ENCODE peak calls at places on chromosomes 13 and 19, in four cellular contexts. F is testis, G is neural progenitor cell, C is left lung. X is an unnamed sample.

GRCh38 chr19:40933025-40933424 is 51.0 kb upstream of the CYP2A7 start:
- DNase-seq in C (no peak), G (peak; percentile 35), F (no peak), X (no peak)

GRCh38 chr13:30870049-30870884 is 35.8 kb upstream of the MEDAG start:
- DNase-seq in C (peak; percentile 64), F (peak; percentile 65), G (peak; percentile 11), X (no peak)

GRCh38 chr19:6891761-6892385 is 4.5 kb downstream of the ADGRE1 start:
- DNase-seq in F (no peak), C (no peak), G (no peak), X (no peak)

GRCh38 chr13:107778094-107778493 is 437.2 kb downstream of the LIG4 start:
- DNase-seq in G (peak; percentile 35), F (no peak), C (no peak), X (no peak)

GRCh38 chr19:51366999-51367564 is 894 bp upstream of the ETFB start:
- DNase-seq in F (peak; percentile 21), C (peak; percentile 66), G (no peak), X (peak; percentile 57)

GRCh38 chr19:2171349-2172145 is 7.8 kb downstream of the DOT1L start:
- DNase-seq in F (peak; percentile 55), C (no peak), G (peak; percentile 45), X (no peak)

GRCh38 chr13:50485979-50486935 is 357.2 kb downstream of the DLEU7 start:
- DNase-seq in F (no peak), G (no peak), C (no peak), X (no peak)

GRCh38 chr13:51394724-51395123 is 55.2 kb downstream of the SERPINE3 start:
- DNase-seq in F (no peak), G (no peak), C (no peak), X (no peak)

GRCh38 chr13:47437411-47437810 is 540.6 kb upstream of the HTR2A start:
- DNase-seq in C (no peak), F (no peak), G (no peak), X (no peak)

GRCh38 chr19:53982056-53982455 is 9.4 kb upstream of the CACNG6 start:
- DNase-seq in F (no peak), C (no peak), G (peak; percentile 65), X (no peak)

GRCh38 chr13:27975579-27976361 is 6.7 kb upstream of the CDX2 start:
- DNase-seq in G (peak; percentile 50), C (no peak), F (no peak), X (no peak)

GRCh38 chr19:8352134-8352827 is 9.2 kb upstream of the KANK3 start:
- DNase-seq in C (no peak), F (no peak), G (peak; percentile 50), X (no peak)

GRCh38 chr19:54114340-54114826 is 1.1 kb downstream of the TFPT start:
- DNase-seq in F (peak; percentile 42), G (peak; percentile 29), C (peak; percentile 69), X (no peak)

GRCh38 chr19:18900700-18901502 is 4.9 kb upstream of the CERS1 start:
- DNase-seq in G (no peak), F (no peak), C (no peak), X (no peak)
- H3K4me3 ChIP-seq in G (no peak overlapping the region), F (no peak overlapping the region), C (no peak overlapping the region), X (no peak overlapping the region)

GRCh38 chr19:30349131-30349730 is 23.0 kb upstream of the ZNF536 start:
- DNase-seq in F (no peak), G (no peak), C (no peak), X (no peak)
- H3K27ac ChIP-seq in F (no peak overlapping the region), G (no peak overlapping the region), C (no peak overlapping the region), X (no peak overlapping the region)

GRCh38 chr19:39517432-39517831 is 2.5 kb downstream of the SELENOV start:
- DNase-seq in G (no peak), F (no peak), C (no peak), X (no peak)

GRCh38 chr19:39514840-39515550 is at the start of gene SELENOV:
- DNase-seq in C (no peak), F (no peak), G (peak; percentile 87), X (no peak)

GRCh38 chr19:39516270-39516669 is 1.3 kb downstream of the SELENOV start:
- DNase-seq in G (no peak), F (no peak), C (no peak), X (no peak)

GRCh38 chr19:39512964-39513363 is 2.0 kb upstream of the SELENOV start:
- DNase-seq in G (no peak), C (no peak), F (no peak), X (no peak)

DNA sequence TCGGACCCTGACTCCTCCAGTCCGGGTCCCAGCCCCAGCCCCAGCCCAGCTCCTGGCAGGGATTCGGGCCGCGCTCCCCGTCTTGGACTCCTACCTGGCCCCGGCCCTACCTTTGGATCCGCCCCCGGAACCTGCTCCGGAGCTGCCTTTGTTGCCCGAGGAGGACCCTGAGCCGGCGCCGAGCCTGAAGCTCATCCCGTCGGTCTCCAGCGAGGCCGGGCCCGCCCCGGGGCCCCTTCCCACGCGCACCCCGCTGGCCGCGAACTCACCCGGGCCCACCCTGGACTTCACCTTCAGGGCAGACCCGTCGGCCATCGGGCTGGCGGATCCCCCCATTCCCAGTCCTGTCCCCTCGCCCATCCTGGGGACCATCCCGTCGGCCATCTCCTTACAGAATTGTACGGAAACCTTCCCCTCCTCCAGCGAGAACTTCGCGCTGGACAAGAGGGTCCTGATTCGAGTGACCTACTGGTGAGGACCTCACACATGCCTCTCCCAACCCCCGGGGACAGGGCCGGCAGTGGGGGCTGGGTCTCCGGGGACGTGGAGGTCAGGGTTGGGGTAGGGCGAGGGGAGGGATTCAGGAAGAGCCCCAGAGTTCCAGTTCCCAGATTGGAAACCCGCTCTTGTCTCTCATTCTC is 732 bp downstream of the SELENOV start:
- DNase-seq in C (no peak), F (no peak), G (peak; percentile 61), X (no peak)
- TF ChIP-seq CTCF in C (no peak), F (no peak), G (no peak), X (no peak)

GRCh38 chr19:17948474-17948966 is 15.7 kb downstream of the CCDC124 start:
- DNase-seq in C (no peak), G (no peak), F (no peak), X (no peak)
- H3K4me3 ChIP-seq in C (peak overlapping the region; percentile 68), G (peak overlapping the region; percentile 64), F (peak overlapping the region; percentile 77), X (peak overlapping the region; percentile 74)

GRCh38 chr19:11204076-11204602 is 6.8 kb upstream of the KANK2 start:
- DNase-seq in G (no peak), F (no peak), C (no peak), X (no peak)

GRCh38 chr19:11202488-11203193 is 5.3 kb upstream of the KANK2 start:
- DNase-seq in F (no peak), C (no peak), G (no peak), X (no peak)

GRCh38 chr19:11203194-11204075 is 6.1 kb upstream of the KANK2 start:
- DNase-seq in G (peak; percentile 79), F (peak; percentile 88), C (peak; percentile 79), X (no peak)

GRCh38 chr19:11205939-11206570 is 8.7 kb upstream of the KANK2 start:
- DNase-seq in G (no peak), C (no peak), F (no peak), X (no peak)

DNA sequence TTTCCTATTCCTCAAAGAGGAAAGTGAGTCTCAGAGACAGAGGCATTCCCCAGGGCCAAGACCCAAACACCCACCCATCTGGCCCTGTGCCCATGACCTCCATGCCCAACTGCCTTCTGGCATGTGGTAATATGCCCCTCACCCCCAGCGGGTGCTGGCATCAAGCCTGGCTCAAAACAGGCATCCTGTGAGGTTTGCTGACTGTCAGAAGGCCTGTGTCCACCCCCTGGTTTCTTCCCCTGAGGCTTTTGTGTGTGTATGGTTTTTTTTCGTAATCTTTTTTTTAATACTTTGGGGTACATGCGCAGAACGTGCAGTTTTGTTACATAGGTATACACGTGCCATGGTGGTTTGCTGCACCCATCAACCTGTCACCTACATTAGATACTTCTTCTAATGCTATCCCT is 7.6 kb upstream of the KANK2 start:
- DNase-seq in F (no peak), C (no peak), G (no peak), X (no peak)
- H3K27ac ChIP-seq in F (peak overlapping the region; percentile 86), C (no peak overlapping the region), G (no peak overlapping the region), X (no peak overlapping the region)